ENCODE peak calls at places on chromosomes 4 and X, in four cellular contexts. B is adrenal gland, D is endothelial cell of umbilical vein, Q is ovary. G is an unnamed sample.

GRCh38 chr4:73707269-73707875 is 33.0 kb upstream of the CXCL8 start:
- DNase-seq in B (no peak), D (no peak), Q (no peak), G (no peak)

GRCh38 chr4:151644625-151645024 is 116.2 kb downstream of the GATB start:
- DNase-seq in B (no peak), D (peak; percentile 7), Q (no peak), G (no peak)

GRCh38 chr4:73730292-73730691 is 10.1 kb upstream of the CXCL8 start:
- DNase-seq in B (no peak), D (no peak), Q (no peak), G (no peak)

GRCh38 chrX:11470231-11470630 is 177.0 kb downstream of the AMELX start:
- DNase-seq in B (no peak), D (peak; percentile 83), Q (no peak), G (no peak)

GRCh38 chr4:74583066-74583700 is 138.2 kb downstream of the AREG start:
- DNase-seq in B (no peak), D (no peak), Q (no peak), G (no peak)

GRCh38 chr4:65635051-65635821 is 35.1 kb downstream of the EPHA5 start:
- DNase-seq in B (no peak), D (no peak), Q (no peak), G (no peak)

GRCh38 chr4:175536852-175537453 is 275.1 kb downstream of the GPM6A start:
- DNase-seq in B (no peak), D (no peak), Q (no peak), G (no peak)

GRCh38 chr4:74407891-74408290 is 37.0 kb upstream of the AREG start:
- DNase-seq in B (no peak), D (no peak), Q (no peak), G (no peak)

GRCh38 chr4:41281038-41281634 is 24.4 kb downstream of the UCHL1 start:
- DNase-seq in B (peak; percentile 71), D (peak; percentile 87), Q (no peak), G (no peak)

GRCh38 chrX:2376166-2376565 is 124.6 kb downstream of the DHRSX start:
- DNase-seq in B (no peak), D (no peak), Q (no peak), G (no peak)
- TF ChIP-seq POLR2A in B (no peak), D (no peak), Q (no peak), G (no peak)

GRCh38 chrX:149629730-149630387 is 1.7 kb downstream of the TMEM185A start:
- DNase-seq in B (no peak), D (no peak), Q (no peak), G (no peak)
- H3K4me3 ChIP-seq in B (peak overlapping the region; percentile 76), D (no peak overlapping the region), Q (no peak overlapping the region), G (peak overlapping the region; percentile 76)

GRCh38 chr4:5712517-5712916 is 1.5 kb downstream of the EVC start:
- DNase-seq in B (no peak), D (no peak), Q (no peak), G (no peak)

GRCh38 chr4:5710065-5710961 is 688 bp upstream of the EVC start:
- DNase-seq in B (no peak), D (peak; percentile 44), Q (no peak), G (no peak)

GRCh38 chr4:5711479-5712184 is 631 bp downstream of the EVC start:
- DNase-seq in B (peak; percentile 27), D (peak; percentile 43), Q (peak; percentile 53), G (no peak)

GRCh38 chr4:5712931-5713330 is 1.9 kb downstream of the EVC start:
- DNase-seq in B (no peak), D (no peak), Q (no peak), G (no peak)

DNA sequence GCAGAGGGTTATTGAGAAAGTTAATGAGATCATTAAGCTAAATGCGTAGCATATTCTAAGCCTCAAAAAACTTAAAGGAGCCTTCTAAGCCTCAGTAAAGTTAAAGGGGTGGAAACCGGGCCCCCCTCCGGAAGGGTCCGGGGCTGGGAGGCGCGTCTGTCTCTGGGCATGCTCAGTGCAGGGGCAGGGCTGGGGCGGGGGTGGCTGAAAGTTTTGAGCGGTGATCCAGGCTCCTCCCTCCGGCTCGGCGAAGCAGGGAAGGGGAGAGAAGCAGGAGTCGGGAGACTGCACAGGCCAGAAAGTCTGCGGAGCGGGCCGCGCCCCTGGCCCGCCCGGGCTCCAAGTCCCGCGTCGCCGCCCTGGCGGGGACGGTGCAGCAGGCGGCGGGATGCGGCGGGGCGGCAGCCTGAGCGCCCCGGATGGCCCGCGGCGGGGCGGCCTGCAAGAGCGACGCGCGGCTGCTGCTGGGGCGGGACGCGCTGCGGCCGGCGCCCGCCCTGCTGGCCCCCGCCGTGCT is at the start of gene EVC:
- DNase-seq in B (peak; percentile 66), D (peak; percentile 67), Q (peak; percentile 88), G (no peak)
- TF ChIP-seq POLR2A in B (no peak), D (peak; percentile 80), Q (no peak), G (peak; percentile 46)

GRCh38 chrX:95218964-95219363 is 1465.7 kb upstream of the DIAPH2 start:
- DNase-seq in B (no peak), D (no peak), Q (no peak), G (no peak)
- H3K4me3 ChIP-seq in B (no peak overlapping the region), D (no peak overlapping the region), Q (no peak overlapping the region), G (no peak overlapping the region)

GRCh38 chr4:10119263-10119662 is 2.7 kb upstream of the WDR1 start:
- DNase-seq in B (no peak), D (no peak), Q (no peak), G (no peak)

GRCh38 chr4:10116625-10117423 is at the start of gene WDR1:
- DNase-seq in B (peak; percentile 97), D (peak; percentile 95), Q (peak; percentile 98), G (peak; percentile 85)

GRCh38 chr4:10115657-10116624 is 658 bp downstream of the WDR1 start:
- DNase-seq in B (peak; percentile 56), D (no peak), Q (peak; percentile 68), G (peak; percentile 55)

GRCh38 chr4:10118355-10119004 is 1.9 kb upstream of the WDR1 start:
- DNase-seq in B (no peak), D (no peak), Q (no peak), G (no peak)

GRCh38 chr4:10117424-10118354 is 1.1 kb upstream of the WDR1 start:
- DNase-seq in B (no peak), D (peak; percentile 58), Q (peak; percentile 63), G (no peak)
- TF ChIP-seq POLR2A in B (no peak), D (no peak), Q (no peak), G (no peak)

GRCh38 chrX:118115948-118116307 is 682 bp downstream of the KLHL13 start:
- DNase-seq in B (no peak), D (no peak), Q (no peak), G (no peak)
- H3K4me3 ChIP-seq in B (peak overlapping the region; percentile 73), D (peak overlapping the region; percentile 49), Q (peak overlapping the region; percentile 46), G (peak overlapping the region; percentile 60)